ENCODE peak calls at places on chromosomes 4 and X, in seven cellular contexts. One of them, this sample, is unnamed.

GRCh38 chr4:30471861-30472260 is 248.3 kb upstream of the PCDH7 start:
- DNase-seq in NCI-H82: no peak
- DNase-seq in GM20000: no peak
- DNase-seq in nucleus accumbens: no peak
- DNase-seq in activated CD4-positive, alpha-beta T cell treated with anti-CD3 and anti-CD28 coated beads for 24 hours: no peak
- DNase-seq in GM04504: no peak
- DNase-seq in HCEC 1CT: no peak
- DNase-seq in this sample: no peak

GRCh38 chr4:40327340-40327739 is 7.8 kb upstream of the CHRNA9 start:
- DNase-seq in NCI-H82: no peak
- DNase-seq in GM20000: no peak
- DNase-seq in nucleus accumbens: no peak
- DNase-seq in activated CD4-positive, alpha-beta T cell treated with anti-CD3 and anti-CD28 coated beads for 24 hours: no peak
- DNase-seq in GM04504: no peak
- DNase-seq in HCEC 1CT: no peak
- DNase-seq in this sample: no peak

GRCh38 chr4:139331185-139331584 is 28.9 kb upstream of the NDUFC1 start:
- DNase-seq in NCI-H82: no peak
- DNase-seq in GM20000: no peak
- DNase-seq in nucleus accumbens: no peak
- DNase-seq in activated CD4-positive, alpha-beta T cell treated with anti-CD3 and anti-CD28 coated beads for 24 hours: no peak
- DNase-seq in GM04504: peak; percentile 11
- DNase-seq in HCEC 1CT: peak; percentile 35
- DNase-seq in this sample: no peak

GRCh38 chrX:131783555-131784338 is 239.4 kb upstream of the STK26 start:
- DNase-seq in NCI-H82: no peak
- DNase-seq in GM20000: no peak
- DNase-seq in nucleus accumbens: no peak
- DNase-seq in activated CD4-positive, alpha-beta T cell treated with anti-CD3 and anti-CD28 coated beads for 24 hours: peak; percentile 73
- DNase-seq in GM04504: peak; percentile 84
- DNase-seq in HCEC 1CT: no peak
- DNase-seq in this sample: no peak

GRCh38 chr4:127501103-127501502 is 131.7 kb upstream of the INTU start:
- DNase-seq in NCI-H82: no peak
- DNase-seq in GM20000: no peak
- DNase-seq in nucleus accumbens: no peak
- DNase-seq in activated CD4-positive, alpha-beta T cell treated with anti-CD3 and anti-CD28 coated beads for 24 hours: no peak
- DNase-seq in GM04504: no peak
- DNase-seq in HCEC 1CT: peak; percentile 15
- DNase-seq in this sample: no peak

GRCh38 chrX:53073115-53073581 is 9.0 kb upstream of the TSPYL2 start:
- DNase-seq in NCI-H82: peak; percentile 95
- DNase-seq in GM20000: no peak
- DNase-seq in nucleus accumbens: no peak
- DNase-seq in activated CD4-positive, alpha-beta T cell treated with anti-CD3 and anti-CD28 coated beads for 24 hours: no peak
- DNase-seq in GM04504: no peak
- DNase-seq in HCEC 1CT: no peak
- DNase-seq in this sample: no peak

GRCh38 chr4:121938282-121939092 is 13.4 kb downstream of the TRPC3 start:
- DNase-seq in NCI-H82: no peak
- DNase-seq in GM20000: no peak
- DNase-seq in nucleus accumbens: no peak
- DNase-seq in activated CD4-positive, alpha-beta T cell treated with anti-CD3 and anti-CD28 coated beads for 24 hours: no peak
- DNase-seq in GM04504: no peak
- DNase-seq in HCEC 1CT: peak; percentile 10
- DNase-seq in this sample: no peak

GRCh38 chr4:88660446-88661294 is 37.0 kb downstream of the NAP1L5 start:
- DNase-seq in NCI-H82: no peak
- DNase-seq in GM20000: no peak
- DNase-seq in nucleus accumbens: no peak
- DNase-seq in activated CD4-positive, alpha-beta T cell treated with anti-CD3 and anti-CD28 coated beads for 24 hours: no peak
- DNase-seq in GM04504: peak; percentile 75
- DNase-seq in HCEC 1CT: peak; percentile 58
- DNase-seq in this sample: no peak

GRCh38 chrX:137151403-137151802 is 117.6 kb upstream of the GPR101 start:
- DNase-seq in NCI-H82: peak; percentile 8
- DNase-seq in GM20000: no peak
- DNase-seq in nucleus accumbens: no peak
- DNase-seq in activated CD4-positive, alpha-beta T cell treated with anti-CD3 and anti-CD28 coated beads for 24 hours: no peak
- DNase-seq in GM04504: no peak
- DNase-seq in HCEC 1CT: no peak
- DNase-seq in this sample: no peak

GRCh38 chr4:8330821-8331566 is 61.4 kb downstream of the HTRA3 start:
- DNase-seq in NCI-H82: no peak
- DNase-seq in GM20000: no peak
- DNase-seq in nucleus accumbens: no peak
- DNase-seq in activated CD4-positive, alpha-beta T cell treated with anti-CD3 and anti-CD28 coated beads for 24 hours: no peak
- DNase-seq in GM04504: no peak
- DNase-seq in HCEC 1CT: no peak
- DNase-seq in this sample: no peak

GRCh38 chr4:6956087-6956433 is 46.4 kb downstream of the TBC1D14 start:
- DNase-seq in NCI-H82: no peak
- DNase-seq in GM20000: no peak
- DNase-seq in nucleus accumbens: no peak
- DNase-seq in activated CD4-positive, alpha-beta T cell treated with anti-CD3 and anti-CD28 coated beads for 24 hours: no peak
- DNase-seq in GM04504: no peak
- DNase-seq in HCEC 1CT: no peak
- DNase-seq in this sample: no peak

GRCh38 chr4:168183717-168184571 is 91.6 kb downstream of the ANXA10 start:
- DNase-seq in NCI-H82: peak; percentile 22
- DNase-seq in GM20000: peak; percentile 32
- DNase-seq in nucleus accumbens: no peak
- DNase-seq in activated CD4-positive, alpha-beta T cell treated with anti-CD3 and anti-CD28 coated beads for 24 hours: no peak
- DNase-seq in GM04504: peak; percentile 7
- DNase-seq in HCEC 1CT: peak; percentile 6
- DNase-seq in this sample: no peak

GRCh38 chr4:174749091-174749490 is 80.0 kb downstream of the GLRA3 start:
- DNase-seq in NCI-H82: no peak
- DNase-seq in GM20000: no peak
- DNase-seq in nucleus accumbens: no peak
- DNase-seq in activated CD4-positive, alpha-beta T cell treated with anti-CD3 and anti-CD28 coated beads for 24 hours: no peak
- DNase-seq in GM04504: no peak
- DNase-seq in HCEC 1CT: peak; percentile 6
- DNase-seq in this sample: no peak

GRCh38 chrX:152343306-152343705 is 107.8 kb downstream of the GABRA3 start:
- DNase-seq in NCI-H82: no peak
- DNase-seq in GM20000: no peak
- DNase-seq in nucleus accumbens: no peak
- DNase-seq in activated CD4-positive, alpha-beta T cell treated with anti-CD3 and anti-CD28 coated beads for 24 hours: no peak
- DNase-seq in GM04504: no peak
- DNase-seq in HCEC 1CT: no peak
- DNase-seq in this sample: no peak

GRCh38 chrX:131752493-131753198 is 208.8 kb downstream of the OR13H1 start:
- DNase-seq in NCI-H82: no peak
- DNase-seq in GM20000: no peak
- DNase-seq in nucleus accumbens: no peak
- DNase-seq in activated CD4-positive, alpha-beta T cell treated with anti-CD3 and anti-CD28 coated beads for 24 hours: peak; percentile 62
- DNase-seq in GM04504: peak; percentile 82
- DNase-seq in HCEC 1CT: no peak
- DNase-seq in this sample: no peak

GRCh38 chr4:168825975-168826374 is 184.1 kb downstream of the CBR4 start:
- DNase-seq in NCI-H82: no peak
- DNase-seq in GM20000: no peak
- DNase-seq in nucleus accumbens: no peak
- DNase-seq in activated CD4-positive, alpha-beta T cell treated with anti-CD3 and anti-CD28 coated beads for 24 hours: no peak
- DNase-seq in GM04504: no peak
- DNase-seq in HCEC 1CT: peak; percentile 37
- DNase-seq in this sample: no peak

GRCh38 chr4:3709061-3709845 is 56.9 kb upstream of the ADRA2C start:
- DNase-seq in NCI-H82: no peak
- DNase-seq in GM20000: no peak
- DNase-seq in nucleus accumbens: no peak
- DNase-seq in activated CD4-positive, alpha-beta T cell treated with anti-CD3 and anti-CD28 coated beads for 24 hours: no peak
- DNase-seq in GM04504: no peak
- DNase-seq in HCEC 1CT: no peak
- DNase-seq in this sample: no peak

GRCh38 chrX:46574941-46575381 is 1.4 kb downstream of the CHST7 start:
- DNase-seq in NCI-H82: peak; percentile 50
- DNase-seq in GM20000: peak; percentile 45
- DNase-seq in nucleus accumbens: no peak
- DNase-seq in activated CD4-positive, alpha-beta T cell treated with anti-CD3 and anti-CD28 coated beads for 24 hours: no peak
- DNase-seq in GM04504: no peak
- DNase-seq in HCEC 1CT: no peak
- DNase-seq in this sample: no peak

This sample was measured in iPS DF 19.7.